ENCODE peak calls at places on chromosomes 2 and 18, in seven cellular contexts. J is HCEC 1CT; D is type B pancreatic cell; N is NCI-H1694 treated with DMSO at 0.1 percent for 48 hours; Y is Calu3; A is activated T-cell treated with anti-CD3 and anti-CD28 coated beads, Interleukin-2, amount 50 U/mL, for 1 hour; Q is activated naive CD4-positive, alpha-beta T cell. C is an unnamed sample.

GRCh38 chr2:9778471-9779402 is 64.5 kb upstream of the TAF1B start:
- DNase-seq in Q (no peak), Y (no peak), J (no peak), D (no peak), N (no peak), A (no peak), C (no peak)

GRCh38 chr2:188450740-188451480 is 159.2 kb downstream of the GULP1 start:
- DNase-seq in Q (no peak), J (peak), Y (no peak), N (no peak), A (no peak), D (no peak), C (no peak)

GRCh38 chr2:163155279-163155883 is 316.8 kb upstream of the KCNH7 start:
- DNase-seq in N (peak), Y (peak), D (no peak), A (no peak), J (peak), Q (no peak), C (no peak)

GRCh38 chr18:12422936-12423335 is 15.2 kb downstream of the PRELID3A start:
- DNase-seq in J (peak), D (no peak), Q (no peak), A (no peak), Y (peak), N (peak), C (no peak)

GRCh38 chr2:68912732-68913131 is 40.0 kb downstream of the GKN2 start:
- DNase-seq in A (no peak), Y (no peak), J (no peak), N (no peak), Q (no peak), D (no peak), C (no peak)

GRCh38 chr2:170895023-170895759 is 33.9 kb upstream of the GORASP2 start:
- DNase-seq in J (peak), Q (no peak), D (no peak), Y (no peak), A (no peak), N (no peak), C (no peak)

GRCh38 chr2:235954888-235955480 is 213.2 kb downstream of the GBX2 start:
- DNase-seq in D (no peak), Q (no peak), N (no peak), Y (no peak), J (no peak), A (no peak), C (no peak)

GRCh38 chr2:65458999-65459398 is 26.6 kb upstream of the SPRED2 start:
- DNase-seq in D (no peak), A (no peak), Y (no peak), N (no peak), J (peak), Q (no peak), C (no peak)

GRCh38 chr2:239131521-239131920 is 269.3 kb downstream of the HDAC4 start:
- DNase-seq in N (no peak), J (no peak), D (no peak), Y (no peak), A (no peak), Q (no peak), C (no peak)

GRCh38 chr2:206797376-206797775 is 32.0 kb downstream of the FASTKD2 start:
- DNase-seq in A (no peak), J (no peak), Q (no peak), Y (no peak), D (no peak), N (no peak), C (no peak)

GRCh38 chr2:142742301-142743214 is 134.9 kb upstream of the KYNU start:
- DNase-seq in D (no peak), A (no peak), Y (no peak), J (peak), N (no peak), Q (no peak), C (no peak)

GRCh38 chr2:19478441-19478840 is 120.0 kb upstream of the OSR1 start:
- DNase-seq in J (peak), D (no peak), Q (no peak), A (no peak), N (no peak), Y (no peak), C (no peak)

GRCh38 chr2:207937818-207938217 is 87.5 kb downstream of the PLEKHM3 start:
- DNase-seq in J (no peak), D (no peak), N (no peak), Q (no peak), A (no peak), Y (no peak), C (no peak)

GRCh38 chr2:112529751-112530150 is 12.5 kb upstream of the POLR1B start:
- DNase-seq in Q (no peak), D (no peak), A (no peak), J (no peak), Y (no peak), N (no peak), C (no peak)

GRCh38 chr2:70833246-70833645 is 2.4 kb downstream of the CD207 start:
- DNase-seq in Q (no peak), A (no peak), D (no peak), Y (no peak), J (no peak), N (no peak), C (no peak)

GRCh38 chr2:121634354-121635307 is 14.6 kb downstream of the CLASP1 start:
- DNase-seq in J (peak), Q (no peak), N (no peak), Y (peak), A (no peak), D (no peak), C (no peak)

GRCh38 chr2:191311627-191312026 is 66.4 kb downstream of the MYO1B start:
- DNase-seq in Y (peak), D (no peak), A (no peak), Q (no peak), N (no peak), J (peak), C (no peak)

GRCh38 chr2:190571666-190572065 is 37.1 kb upstream of the NEMP2 start:
- DNase-seq in J (no peak), A (no peak), Q (no peak), N (no peak), D (no peak), Y (peak), C (no peak)

GRCh38 chr2:183665976-183666375 is 541.7 kb downstream of the NUP35 start:
- DNase-seq in A (no peak), Y (no peak), J (peak), Q (no peak), D (no peak), N (no peak), C (no peak)

GRCh38 chr2:240913810-240914644 is 7.9 kb downstream of the CROCC2 start:
- DNase-seq in N (peak), Q (peak), J (peak), D (peak), Y (peak), A (peak), C (no peak)

GRCh38 chr2:120262761-120263428 is 10.2 kb downstream of the RALB start:
- DNase-seq in D (no peak), A (no peak), Q (no peak), J (no peak), Y (no peak), N (no peak), C (no peak)

GRCh38 chr2:65227035-65227470 is 578 bp upstream of the ACTR2 start:
- DNase-seq in D (no peak), Q (no peak), N (no peak), Y (no peak), A (no peak), J (peak), C (no peak)

GRCh38 chr2:71748227-71748626 is 294.9 kb downstream of the DYSF start:
- DNase-seq in J (peak), A (no peak), Y (no peak), D (no peak), N (no peak), Q (no peak), C (no peak)

GRCh38 chr18:30988440-30988839 is 54.1 kb downstream of the DSC3 start:
- DNase-seq in D (no peak), N (no peak), Y (no peak), Q (no peak), J (no peak), A (no peak), C (no peak)

GRCh38 chr2:163465440-163465839 is 270.4 kb downstream of the FIGN start:
- DNase-seq in D (no peak), J (peak), Q (no peak), N (peak), A (no peak), Y (no peak), C (no peak)

GRCh38 chr18:22913861-22914260 is 19.3 kb upstream of the RBBP8 start:
- DNase-seq in D (no peak), J (no peak), Y (peak), N (no peak), A (no peak), Q (no peak), C (no peak)

GRCh38 chr2:65604246-65604645 is 171.8 kb upstream of the SPRED2 start:
- DNase-seq in Y (peak), D (no peak), A (no peak), Q (no peak), N (no peak), J (peak), C (no peak)

GRCh38 chr2:1638281-1638860 is 105.9 kb downstream of the PXDN start:
- DNase-seq in D (no peak), N (no peak), Q (no peak), J (no peak), Y (no peak), A (no peak), C (peak)

GRCh38 chr2:26463252-26464207 is 14.4 kb downstream of the OTOF start:
- DNase-seq in A (no peak), D (no peak), Q (no peak), N (no peak), J (no peak), Y (no peak), C (no peak)

GRCh38 chr2:118250463-118250862 is 162.2 kb downstream of the INSIG2 start:
- DNase-seq in Y (peak), D (no peak), N (no peak), Q (no peak), A (no peak), J (no peak), C (no peak)

GRCh38 chr2:25972049-25972823 is 10.1 kb downstream of the KIF3C start:
- DNase-seq in N (no peak), Q (no peak), Y (no peak), A (no peak), D (no peak), J (no peak), C (no peak)

GRCh38 chr18:6482198-6482977 is 67.7 kb upstream of the L3MBTL4 start:
- DNase-seq in J (no peak), D (no peak), Q (no peak), Y (peak), N (no peak), A (no peak), C (no peak)

GRCh38 chr18:35203001-35203553 is 37.8 kb upstream of the ZNF397 start:
- DNase-seq in J (no peak), Q (no peak), Y (no peak), D (no peak), N (no peak), A (no peak), C (no peak)

GRCh38 chr2:58541511-58541910 is 300.4 kb upstream of the FANCL start:
- DNase-seq in J (no peak), D (no peak), Y (no peak), A (no peak), N (no peak), Q (no peak), C (no peak)

GRCh38 chr2:49261791-49262190 is 107.5 kb upstream of the FSHR start:
- DNase-seq in Q (no peak), Y (no peak), N (no peak), D (no peak), A (no peak), J (no peak), C (no peak)

GRCh38 chr2:134648547-134648946 is 70.3 kb downstream of the TMEM163 start:
- DNase-seq in D (no peak), J (no peak), N (no peak), Y (no peak), A (no peak), Q (no peak), C (no peak)

GRCh38 chr18:41624461-41624860 is 330.6 kb upstream of the PIK3C3 start:
- DNase-seq in J (peak), Y (no peak), Q (no peak), D (no peak), A (no peak), N (no peak), C (no peak)